ENCODE peak calls at places on chromosomes 7 and 10, in six cellular contexts. P is cardiac fibroblast, M is HCT116, T is mammary epithelial cell, Y is GM23338, U is lung. K is an unnamed sample.

GRCh38 chr10:96830511-96831199 is 1.4 kb upstream of the LCOR start:
- DNase-seq in P (peak), M (peak), T (peak), Y (peak), U (peak), K (peak)

GRCh38 chr7:132576723-132577089 is 436 bp upstream of the PLXNA4 start:
- DNase-seq in P (no peak), M (no peak), T (no peak), Y (peak), U (no peak), K (no peak)

GRCh38 chr7:44486693-44487092 is 3.8 kb downstream of the NUDCD3 start:
- DNase-seq in P (peak), M (no peak), T (peak), Y (no peak), U (peak), K (peak)

GRCh38 chr7:131956864-131957263 is 400.4 kb upstream of the PODXL start:
- DNase-seq in P (no peak), M (no peak), T (no peak), Y (no peak), U (no peak), K (no peak)

GRCh38 chr10:103278862-103279298 is 1.9 kb downstream of the INA start:
- DNase-seq in P (peak), M (no peak), T (no peak), Y (peak), U (peak), K (peak)

GRCh38 chr10:122139627-122140151 is 131.4 kb upstream of the BTBD16 start:
- DNase-seq in P (no peak), M (no peak), T (no peak), Y (no peak), U (no peak), K (peak)

GRCh38 chr10:125056161-125057132 is 103.9 kb downstream of the CTBP2 start:
- DNase-seq in P (no peak), M (no peak), T (no peak), Y (no peak), U (no peak), K (no peak)

GRCh38 chr7:132614428-132615076 is 38.3 kb upstream of the PLXNA4 start:
- DNase-seq in P (peak), M (no peak), T (no peak), Y (peak), U (no peak), K (peak)

GRCh38 chr7:91553410-91553895 is 289.2 kb downstream of the FZD1 start:
- DNase-seq in P (no peak), M (no peak), T (no peak), Y (peak), U (no peak), K (no peak)
- TF ChIP-seq CTCF in P (no peak), M (no peak), T (no peak), Y (no peak), U (no peak), K (no peak)

DNA sequence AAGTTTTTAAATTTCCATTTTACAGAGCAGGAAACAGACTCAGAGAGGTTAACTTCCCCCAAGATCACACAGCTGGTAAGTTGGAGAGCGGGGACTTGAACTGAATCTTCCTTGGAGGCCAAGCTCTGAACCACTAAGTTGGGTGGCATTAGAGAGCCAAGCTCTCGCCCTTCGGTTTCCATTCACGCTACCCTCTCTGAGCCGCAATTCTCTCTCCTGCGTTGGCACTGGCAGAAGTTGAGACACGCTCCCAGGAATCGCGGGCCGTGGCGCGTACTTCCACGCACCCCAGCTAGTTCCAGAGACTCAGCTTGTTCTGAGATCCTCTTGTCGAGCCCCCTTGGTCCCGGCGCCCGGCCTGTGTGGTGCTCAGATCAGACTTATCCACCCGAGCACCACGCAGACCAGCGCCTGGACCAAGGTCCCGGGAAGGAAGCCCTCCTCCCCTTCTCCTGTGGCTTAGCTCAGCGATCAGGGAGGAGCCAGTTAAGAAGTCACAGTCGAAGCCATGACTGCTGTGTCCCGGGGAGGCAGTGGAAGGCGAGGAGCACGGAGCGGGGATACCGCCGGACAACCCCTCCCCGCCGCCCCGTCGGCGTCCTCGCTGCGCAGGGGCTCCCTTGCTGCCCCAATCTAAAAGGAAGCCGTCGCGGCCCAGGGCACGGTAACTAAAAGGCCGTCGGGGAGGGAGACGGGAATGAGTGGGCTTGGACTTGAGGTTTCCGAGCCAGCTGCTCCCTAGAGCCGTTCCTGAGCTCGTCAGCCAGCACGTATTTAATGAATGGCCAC is 29.5 kb upstream of the VAX1 start:
- DNase-seq in P (no peak), M (no peak), T (no peak), Y (no peak), U (no peak), K (no peak)
- H3K4me3 ChIP-seq in P (no peak), M (peak), T (no peak), Y (peak), U (no peak), K (no peak)

DNA sequence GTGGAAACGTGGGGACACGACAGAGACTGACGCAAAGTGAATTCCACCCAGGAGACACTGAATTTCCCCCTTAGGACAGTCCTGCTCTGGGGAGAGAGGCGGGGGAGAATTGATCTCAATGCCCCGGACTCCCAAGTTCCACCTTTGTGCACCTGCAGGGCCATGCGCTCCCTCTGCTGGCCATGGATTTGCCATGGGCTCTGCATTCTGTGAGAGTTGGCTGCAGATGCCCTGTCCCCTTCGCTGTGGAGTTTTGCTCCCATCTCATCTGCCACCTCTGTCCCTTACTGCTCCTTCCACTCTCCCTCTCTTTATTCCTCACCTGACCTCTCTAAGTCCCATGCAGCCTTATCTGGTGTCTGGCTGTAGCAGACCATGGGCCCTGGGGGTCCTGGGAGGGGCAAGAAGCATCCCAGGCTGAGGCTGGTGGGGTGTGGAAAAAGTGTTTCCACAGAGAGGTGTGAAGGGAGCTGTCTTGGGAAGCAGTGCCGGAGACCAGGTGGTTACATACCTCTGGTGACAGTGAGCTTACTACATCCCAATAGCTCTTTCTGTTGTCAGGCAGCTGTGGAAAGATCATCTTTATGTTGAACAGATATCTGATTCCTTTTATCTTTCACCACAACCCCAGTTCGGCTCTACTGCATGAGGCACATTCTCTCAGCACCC is 14.3 kb downstream of the GHRHR start:
- DNase-seq in P (peak), M (peak), T (peak), Y (peak), U (no peak), K (peak)
- TF ChIP-seq CTCF in P (peak), M (peak), T (peak), Y (peak), U (no peak), K (peak)

GRCh38 chr7:129779602-129780256 is 168.2 kb downstream of the NRF1 start:
- DNase-seq in P (no peak), M (peak), T (peak), Y (peak), U (peak), K (no peak)
- H3K4me3 ChIP-seq in P (peak), M (peak), T (peak), Y (peak), U (peak), K (no peak)

GRCh38 chr10:65618125-65618524 is 1307.7 kb upstream of the LRRTM3 start:
- DNase-seq in P (peak), M (no peak), T (no peak), Y (no peak), U (no peak), K (peak)
- TF ChIP-seq CTCF in P (no peak), M (no peak), T (no peak), Y (no peak), U (no peak), K (no peak)

GRCh38 chr10:133318494-133319127 is 9.9 kb downstream of the ZNF511 start:
- DNase-seq in P (peak), M (no peak), T (peak), Y (peak), U (peak), K (peak)
- H3K4me3 ChIP-seq in P (peak), M (peak), T (no peak), Y (peak), U (no peak), K (peak)

DNA sequence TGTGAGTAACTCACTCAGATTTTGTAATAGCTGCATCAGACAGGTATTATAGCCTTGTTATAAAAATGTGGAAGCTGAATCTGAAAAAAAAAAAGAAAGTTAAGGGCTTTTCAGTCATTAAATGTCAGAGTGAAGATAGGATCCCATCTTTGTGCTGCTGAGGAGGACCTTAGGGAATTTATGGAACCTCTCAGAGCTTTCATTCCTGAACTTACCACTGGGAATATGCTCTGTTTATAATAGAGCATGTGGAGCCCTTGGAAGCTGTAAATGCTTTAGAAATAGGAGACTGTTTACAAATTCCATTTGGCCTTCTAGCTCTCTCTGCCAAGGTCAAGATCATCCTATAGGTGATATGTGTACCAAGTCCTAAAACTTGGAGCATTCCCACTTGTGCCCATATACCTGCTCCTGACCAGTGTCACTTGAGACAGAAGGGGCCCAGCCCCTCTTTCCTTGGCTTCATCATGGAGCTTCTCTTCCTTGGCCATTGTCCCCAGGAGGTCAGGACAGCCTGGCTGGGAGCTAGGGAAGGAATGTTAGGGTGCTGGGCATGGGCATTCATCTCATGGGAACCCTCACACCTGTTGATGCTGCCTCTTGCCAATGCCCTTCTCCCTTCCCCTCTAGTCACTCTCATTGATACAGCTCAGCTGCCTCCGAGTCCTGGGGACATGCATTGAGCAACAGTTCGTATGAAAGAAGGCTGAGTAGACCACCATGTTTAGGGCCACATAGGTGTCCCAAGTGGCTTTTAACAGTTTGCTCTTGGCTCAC is 105.3 kb downstream of the LRRC18 start:
- DNase-seq in P (no peak), M (no peak), T (no peak), Y (no peak), U (no peak), K (no peak)
- TF ChIP-seq CTCF in P (no peak), M (no peak), T (no peak), Y (no peak), U (no peak), K (no peak)

GRCh38 chr7:122307228-122307619 is 2.7 kb upstream of the FEZF1 start:
- DNase-seq in P (no peak), M (no peak), T (no peak), Y (peak), U (no peak), K (no peak)
- H3K4me3 ChIP-seq in P (no peak), M (no peak), T (no peak), Y (peak), U (no peak), K (no peak)

GRCh38 chr10:108560488-108560887 is 1362.8 kb downstream of the XPNPEP1 start:
- DNase-seq in P (no peak), M (no peak), T (no peak), Y (no peak), U (no peak), K (no peak)

GRCh38 chr10:108561649-108562048 is 1361.7 kb downstream of the XPNPEP1 start:
- DNase-seq in P (peak), M (no peak), T (no peak), Y (no peak), U (no peak), K (peak)

GRCh38 chr10:108562105-108562504 is 1361.2 kb downstream of the XPNPEP1 start:
- DNase-seq in P (no peak), M (no peak), T (no peak), Y (no peak), U (no peak), K (no peak)

DNA sequence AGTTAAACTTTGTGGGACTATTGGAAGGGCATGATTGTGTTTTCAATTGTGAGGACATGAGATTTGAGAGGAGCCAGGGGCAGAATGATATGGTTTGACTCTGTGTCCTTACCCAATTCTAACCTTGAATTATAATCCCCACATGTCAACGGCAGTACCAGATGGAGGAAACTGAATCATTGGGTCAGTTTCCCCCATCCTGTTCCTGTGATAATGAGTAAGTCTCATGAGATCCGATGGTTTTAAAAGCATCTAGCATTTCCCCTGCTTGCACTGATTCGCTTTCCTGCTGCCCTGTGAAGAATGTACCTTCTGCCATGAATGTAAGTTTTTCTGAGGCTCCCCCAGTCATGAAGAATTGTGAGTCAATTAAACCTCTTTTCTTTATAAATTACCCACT is 1367.1 kb downstream of the XPNPEP1 start:
- DNase-seq in P (peak), M (no peak), T (no peak), Y (no peak), U (no peak), K (peak)
- TF ChIP-seq CTCF in P (no peak), M (no peak), T (no peak), Y (no peak), U (no peak), K (no peak)

DNA sequence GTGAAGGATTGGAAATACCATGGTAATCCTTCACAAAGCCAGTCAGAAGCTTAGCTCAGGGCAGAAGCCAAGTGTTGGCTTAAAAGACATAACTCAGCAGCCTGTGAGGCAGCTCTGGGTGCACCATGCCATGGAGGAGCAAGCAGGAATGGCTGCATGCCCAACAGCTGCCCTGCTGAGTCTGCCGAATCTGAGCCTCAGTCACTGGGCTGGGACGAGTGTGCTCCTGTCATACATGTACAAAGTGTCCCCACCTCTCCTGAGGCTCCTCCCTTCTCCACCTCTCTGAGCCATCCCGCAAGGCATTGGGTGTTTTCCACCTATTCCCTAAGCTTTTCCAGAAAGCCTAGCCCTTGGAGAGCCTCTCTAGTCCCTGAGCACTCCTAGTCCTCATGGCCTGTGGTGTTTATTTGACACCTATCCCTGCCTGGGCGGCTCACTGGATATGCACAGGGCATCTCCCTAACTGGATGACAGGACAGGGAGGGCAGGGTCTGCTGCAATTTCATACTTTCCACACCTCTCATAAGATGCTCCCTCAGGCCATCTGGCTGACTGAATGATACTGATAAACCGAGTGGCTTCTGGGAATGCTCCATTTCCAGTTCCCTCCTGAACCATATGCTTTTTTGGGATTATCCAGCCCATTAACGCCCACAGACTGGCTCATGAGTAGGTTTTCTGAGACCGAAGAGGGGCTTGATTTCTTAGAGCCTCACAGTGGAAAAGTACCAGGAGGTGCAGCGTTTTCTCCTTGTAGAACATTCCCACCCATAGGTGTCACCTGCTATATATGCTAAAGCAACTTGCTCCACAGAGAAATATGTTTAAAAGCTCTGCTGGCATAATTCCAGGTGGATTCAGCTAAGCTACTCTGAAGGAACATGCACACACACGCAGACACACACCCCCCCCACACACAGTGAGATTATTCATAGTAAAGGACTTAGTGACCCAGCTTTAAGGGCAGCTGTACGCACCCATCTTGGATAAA is 199.3 kb downstream of the SNX10 start:
- DNase-seq in P (no peak), M (no peak), T (peak), Y (no peak), U (no peak), K (no peak)
- H3K4me3 ChIP-seq in P (no peak), M (no peak), T (no peak), Y (no peak), U (no peak), K (no peak)